ENCODE peak calls at places on chromosome 14, in five cellular contexts. One of them, this sample, is unnamed.

GRCh38 chr14:56608682-56609081 is 29.1 kb downstream of the TMEM260 start:
- DNase-seq in epithelial cell of esophagus: peak
- DNase-seq in CD4-positive, alpha-beta memory T cell: no peak
- DNase-seq in left cardiac atrium: no peak
- DNase-seq in endothelial cell: no peak
- DNase-seq in this sample: no peak

GRCh38 chr14:93797071-93797470 is 8.8 kb upstream of the PRIMA1 start:
- DNase-seq in epithelial cell of esophagus: no peak
- DNase-seq in CD4-positive, alpha-beta memory T cell: no peak
- DNase-seq in left cardiac atrium: no peak
- DNase-seq in endothelial cell: no peak
- DNase-seq in this sample: no peak

GRCh38 chr14:23562822-23563472 is 4.6 kb downstream of the AP1G2 start:
- DNase-seq in CD4-positive, alpha-beta memory T cell: peak
- DNase-seq in endothelial cell: peak
- DNase-seq in left cardiac atrium: no peak
- DNase-seq in epithelial cell of esophagus: peak
- DNase-seq in this sample: no peak

GRCh38 chr14:76975865-76976622 is 52.5 kb downstream of the IRF2BPL start:
- DNase-seq in epithelial cell of esophagus: no peak
- DNase-seq in CD4-positive, alpha-beta memory T cell: no peak
- DNase-seq in endothelial cell: no peak
- DNase-seq in left cardiac atrium: no peak
- DNase-seq in this sample: no peak

GRCh38 chr14:92780444-92780843 is 13.7 kb upstream of the GOLGA5 start:
- DNase-seq in CD4-positive, alpha-beta memory T cell: peak
- DNase-seq in epithelial cell of esophagus: no peak
- DNase-seq in left cardiac atrium: no peak
- DNase-seq in endothelial cell: no peak
- DNase-seq in this sample: peak

GRCh38 chr14:35331605-35332516 is 39.7 kb downstream of the PSMA6 start:
- DNase-seq in left cardiac atrium: no peak
- DNase-seq in epithelial cell of esophagus: peak
- DNase-seq in endothelial cell: no peak
- DNase-seq in CD4-positive, alpha-beta memory T cell: no peak
- DNase-seq in this sample: no peak

GRCh38 chr14:50605776-50606175 is 45.8 kb downstream of the ATL1 start:
- DNase-seq in endothelial cell: no peak
- DNase-seq in epithelial cell of esophagus: no peak
- DNase-seq in CD4-positive, alpha-beta memory T cell: no peak
- DNase-seq in left cardiac atrium: no peak
- DNase-seq in this sample: no peak

GRCh38 chr14:25121342-25122129 is 71.6 kb upstream of the STXBP6 start:
- DNase-seq in CD4-positive, alpha-beta memory T cell: no peak
- DNase-seq in epithelial cell of esophagus: peak
- DNase-seq in endothelial cell: no peak
- DNase-seq in left cardiac atrium: peak
- DNase-seq in this sample: peak

GRCh38 chr14:55684956-55685584 is 105.1 kb downstream of the KTN1 start:
- DNase-seq in CD4-positive, alpha-beta memory T cell: no peak
- DNase-seq in epithelial cell of esophagus: no peak
- DNase-seq in left cardiac atrium: no peak
- DNase-seq in endothelial cell: no peak
- DNase-seq in this sample: no peak